ENCODE peak calls at places on chromosomes 13 and 19, in five cellular contexts. One of them, this sample, is unnamed.

GRCh38 chr13:22194106-22194810 is 523.4 kb downstream of the FGF9 start:
- DNase-seq in lower lobe of right lung: no peak
- DNase-seq in fibroblast of lung: no peak
- DNase-seq in Caco-2: no peak
- DNase-seq in cardiac fibroblast: no peak
- DNase-seq in this sample: no peak

GRCh38 chr13:48412100-48412556 is 785 bp downstream of the LPAR6 start:
- DNase-seq in cardiac fibroblast: no peak
- DNase-seq in Caco-2: no peak
- DNase-seq in fibroblast of lung: peak
- DNase-seq in lower lobe of right lung: no peak
- DNase-seq in this sample: peak

GRCh38 chr13:111319998-111320911 is at the start of gene TEX29:
- DNase-seq in lower lobe of right lung: no peak
- DNase-seq in fibroblast of lung: no peak
- DNase-seq in Caco-2: no peak
- DNase-seq in cardiac fibroblast: no peak
- DNase-seq in this sample: no peak

GRCh38 chr13:20565120-20565736 is 1.7 kb upstream of the IFT88 start:
- DNase-seq in lower lobe of right lung: no peak
- DNase-seq in fibroblast of lung: no peak
- DNase-seq in Caco-2: no peak
- DNase-seq in cardiac fibroblast: no peak
- DNase-seq in this sample: no peak

GRCh38 chr13:24271611-24272451 is 37.5 kb upstream of the C1QTNF9 start:
- DNase-seq in Caco-2: peak
- DNase-seq in lower lobe of right lung: peak
- DNase-seq in fibroblast of lung: peak
- DNase-seq in cardiac fibroblast: peak
- DNase-seq in this sample: peak

GRCh38 chr13:43924549-43925245 is 45.0 kb downstream of the LACC1 start:
- DNase-seq in fibroblast of lung: no peak
- DNase-seq in Caco-2: no peak
- DNase-seq in cardiac fibroblast: no peak
- DNase-seq in lower lobe of right lung: no peak
- DNase-seq in this sample: no peak

GRCh38 chr13:48322294-48322693 is 18.7 kb downstream of the RB1 start:
- DNase-seq in fibroblast of lung: no peak
- DNase-seq in cardiac fibroblast: no peak
- DNase-seq in Caco-2: no peak
- DNase-seq in lower lobe of right lung: no peak
- DNase-seq in this sample: no peak

GRCh38 chr13:49985129-49985528 is 11.7 kb upstream of the TRIM13 start:
- DNase-seq in cardiac fibroblast: no peak
- DNase-seq in Caco-2: no peak
- DNase-seq in fibroblast of lung: no peak
- DNase-seq in lower lobe of right lung: no peak
- DNase-seq in this sample: no peak

GRCh38 chr13:100530645-100531044 is 57.9 kb downstream of the GGACT start:
- DNase-seq in cardiac fibroblast: no peak
- DNase-seq in Caco-2: no peak
- DNase-seq in fibroblast of lung: no peak
- DNase-seq in lower lobe of right lung: no peak
- DNase-seq in this sample: peak

GRCh38 chr13:23960566-23961156 is 63.4 kb upstream of the C1QTNF9B start:
- DNase-seq in lower lobe of right lung: no peak
- DNase-seq in Caco-2: peak
- DNase-seq in cardiac fibroblast: peak
- DNase-seq in fibroblast of lung: peak
- DNase-seq in this sample: peak

GRCh38 chr13:77056382-77056781 is 29.4 kb upstream of the FBXL3 start:
- DNase-seq in Caco-2: no peak
- DNase-seq in fibroblast of lung: no peak
- DNase-seq in lower lobe of right lung: no peak
- DNase-seq in cardiac fibroblast: no peak
- DNase-seq in this sample: no peak

GRCh38 chr13:40146063-40146462 is 490.6 kb downstream of the COG6 start:
- DNase-seq in lower lobe of right lung: no peak
- DNase-seq in Caco-2: no peak
- DNase-seq in cardiac fibroblast: no peak
- DNase-seq in fibroblast of lung: no peak
- DNase-seq in this sample: no peak

GRCh38 chr19:5547881-5548280 is 19.9 kb downstream of the TINCR start:
- DNase-seq in lower lobe of right lung: no peak
- DNase-seq in cardiac fibroblast: peak
- DNase-seq in fibroblast of lung: no peak
- DNase-seq in Caco-2: peak
- DNase-seq in this sample: peak

GRCh38 chr19:46404884-46405658 is 8.3 kb downstream of the CCDC8 start:
- DNase-seq in lower lobe of right lung: peak
- DNase-seq in fibroblast of lung: no peak
- DNase-seq in cardiac fibroblast: peak
- DNase-seq in Caco-2: peak
- DNase-seq in this sample: peak

GRCh38 chr13:35664747-35665146 is 188.3 kb upstream of the MAB21L1 start:
- DNase-seq in fibroblast of lung: no peak
- DNase-seq in cardiac fibroblast: no peak
- DNase-seq in Caco-2: no peak
- DNase-seq in lower lobe of right lung: no peak
- DNase-seq in this sample: no peak

GRCh38 chr13:27228131-27228530 is 23.2 kb upstream of the RPL21 start:
- DNase-seq in fibroblast of lung: no peak
- DNase-seq in lower lobe of right lung: no peak
- DNase-seq in cardiac fibroblast: no peak
- DNase-seq in Caco-2: no peak
- DNase-seq in this sample: no peak

GRCh38 chr13:100753391-100753790 is 78.8 kb upstream of the TMTC4 start:
- DNase-seq in Caco-2: no peak
- DNase-seq in cardiac fibroblast: no peak
- DNase-seq in lower lobe of right lung: no peak
- DNase-seq in fibroblast of lung: no peak
- DNase-seq in this sample: no peak

GRCh38 chr13:113554333-113554700 is 30.2 kb upstream of the TFDP1 start:
- DNase-seq in Caco-2: no peak
- DNase-seq in fibroblast of lung: no peak
- DNase-seq in lower lobe of right lung: no peak
- DNase-seq in cardiac fibroblast: no peak
- DNase-seq in this sample: no peak

GRCh38 chr13:98443329-98443728 is 133.6 kb downstream of the STK24 start:
- DNase-seq in Caco-2: no peak
- DNase-seq in cardiac fibroblast: peak
- DNase-seq in lower lobe of right lung: peak
- DNase-seq in fibroblast of lung: peak
- DNase-seq in this sample: peak

GRCh38 chr13:25372275-25373081 is 704 bp downstream of the ATP8A2 start:
- DNase-seq in lower lobe of right lung: no peak
- DNase-seq in fibroblast of lung: no peak
- DNase-seq in Caco-2: no peak
- DNase-seq in cardiac fibroblast: no peak
- DNase-seq in this sample: peak
- H3K4me3 ChIP-seq in lower lobe of right lung: peak
- H3K4me3 ChIP-seq in fibroblast of lung: no peak
- H3K4me3 ChIP-seq in Caco-2: no peak
- H3K4me3 ChIP-seq in cardiac fibroblast: peak
- H3K4me3 ChIP-seq in this sample: no peak

GRCh38 chr13:106263801-106264200 is 271.7 kb downstream of the EFNB2 start:
- DNase-seq in fibroblast of lung: peak
- DNase-seq in lower lobe of right lung: no peak
- DNase-seq in cardiac fibroblast: no peak
- DNase-seq in Caco-2: no peak
- DNase-seq in this sample: no peak
- H3K4me3 ChIP-seq in fibroblast of lung: no peak
- H3K4me3 ChIP-seq in lower lobe of right lung: no peak
- H3K4me3 ChIP-seq in cardiac fibroblast: no peak
- H3K4me3 ChIP-seq in Caco-2: no peak
- H3K4me3 ChIP-seq in this sample: no peak

GRCh38 chr19:11555246-11555645 is 3.8 kb downstream of the ELOF1 start:
- DNase-seq in fibroblast of lung: no peak
- DNase-seq in Caco-2: no peak
- DNase-seq in cardiac fibroblast: no peak
- DNase-seq in lower lobe of right lung: no peak
- DNase-seq in this sample: no peak

GRCh38 chr19:11554160-11554559 is 4.9 kb downstream of the ELOF1 start:
- DNase-seq in fibroblast of lung: no peak
- DNase-seq in Caco-2: no peak
- DNase-seq in cardiac fibroblast: no peak
- DNase-seq in lower lobe of right lung: no peak
- DNase-seq in this sample: no peak

GRCh38 chr19:11560404-11560988 is 1.5 kb upstream of the ELOF1 start:
- DNase-seq in lower lobe of right lung: no peak
- DNase-seq in fibroblast of lung: peak
- DNase-seq in Caco-2: peak
- DNase-seq in cardiac fibroblast: peak
- DNase-seq in this sample: peak

GRCh38 chr19:11558881-11559828 is at the start of gene ELOF1:
- DNase-seq in lower lobe of right lung: peak
- DNase-seq in Caco-2: peak
- DNase-seq in cardiac fibroblast: peak
- DNase-seq in fibroblast of lung: peak
- DNase-seq in this sample: peak

GRCh38 chr19:11556634-11557420 is 2.2 kb downstream of the ELOF1 start:
- DNase-seq in fibroblast of lung: no peak
- DNase-seq in cardiac fibroblast: no peak
- DNase-seq in Caco-2: no peak
- DNase-seq in lower lobe of right lung: no peak
- DNase-seq in this sample: no peak
- H3K4me3 ChIP-seq in fibroblast of lung: no peak
- H3K4me3 ChIP-seq in cardiac fibroblast: no peak
- H3K4me3 ChIP-seq in Caco-2: no peak
- H3K4me3 ChIP-seq in lower lobe of right lung: no peak
- H3K4me3 ChIP-seq in this sample: no peak

GRCh38 chr19:17830567-17831418 is 9.5 kb upstream of the INSL3 start:
- DNase-seq in lower lobe of right lung: peak
- DNase-seq in cardiac fibroblast: peak
- DNase-seq in fibroblast of lung: peak
- DNase-seq in Caco-2: peak
- DNase-seq in this sample: peak
- H3K4me3 ChIP-seq in lower lobe of right lung: peak
- H3K4me3 ChIP-seq in cardiac fibroblast: peak
- H3K4me3 ChIP-seq in fibroblast of lung: peak
- H3K4me3 ChIP-seq in Caco-2: no peak
- H3K4me3 ChIP-seq in this sample: peak

GRCh38 chr13:95724252-95724651 is 47.3 kb downstream of the DNAJC3 start:
- DNase-seq in Caco-2: no peak
- DNase-seq in cardiac fibroblast: no peak
- DNase-seq in fibroblast of lung: no peak
- DNase-seq in lower lobe of right lung: no peak
- DNase-seq in this sample: peak
- H3K4me3 ChIP-seq in Caco-2: no peak
- H3K4me3 ChIP-seq in cardiac fibroblast: no peak
- H3K4me3 ChIP-seq in fibroblast of lung: no peak
- H3K4me3 ChIP-seq in lower lobe of right lung: no peak
- H3K4me3 ChIP-seq in this sample: no peak

GRCh38 chr13:36919206-36919832 is 719 bp downstream of the SMAD9 start:
- DNase-seq in cardiac fibroblast: peak
- DNase-seq in lower lobe of right lung: peak
- DNase-seq in fibroblast of lung: peak
- DNase-seq in Caco-2: peak
- DNase-seq in this sample: peak

GRCh38 chr13:36919833-36920611 is at the start of gene SMAD9:
- DNase-seq in fibroblast of lung: peak
- DNase-seq in cardiac fibroblast: peak
- DNase-seq in lower lobe of right lung: peak
- DNase-seq in Caco-2: peak
- DNase-seq in this sample: peak

GRCh38 chr13:36921902-36922301 is 1.9 kb upstream of the SMAD9 start:
- DNase-seq in Caco-2: no peak
- DNase-seq in fibroblast of lung: no peak
- DNase-seq in lower lobe of right lung: no peak
- DNase-seq in cardiac fibroblast: no peak
- DNase-seq in this sample: no peak

GRCh38 chr13:36918246-36919060 is 1.6 kb downstream of the SMAD9 start:
- DNase-seq in cardiac fibroblast: peak
- DNase-seq in lower lobe of right lung: no peak
- DNase-seq in fibroblast of lung: peak
- DNase-seq in Caco-2: no peak
- DNase-seq in this sample: peak

GRCh38 chr13:36920612-36921185 is 661 bp upstream of the SMAD9 start:
- DNase-seq in cardiac fibroblast: no peak
- DNase-seq in fibroblast of lung: peak
- DNase-seq in lower lobe of right lung: no peak
- DNase-seq in Caco-2: no peak
- DNase-seq in this sample: peak
- H3K4me3 ChIP-seq in cardiac fibroblast: peak
- H3K4me3 ChIP-seq in fibroblast of lung: no peak
- H3K4me3 ChIP-seq in lower lobe of right lung: peak
- H3K4me3 ChIP-seq in Caco-2: no peak
- H3K4me3 ChIP-seq in this sample: peak

DNA sequence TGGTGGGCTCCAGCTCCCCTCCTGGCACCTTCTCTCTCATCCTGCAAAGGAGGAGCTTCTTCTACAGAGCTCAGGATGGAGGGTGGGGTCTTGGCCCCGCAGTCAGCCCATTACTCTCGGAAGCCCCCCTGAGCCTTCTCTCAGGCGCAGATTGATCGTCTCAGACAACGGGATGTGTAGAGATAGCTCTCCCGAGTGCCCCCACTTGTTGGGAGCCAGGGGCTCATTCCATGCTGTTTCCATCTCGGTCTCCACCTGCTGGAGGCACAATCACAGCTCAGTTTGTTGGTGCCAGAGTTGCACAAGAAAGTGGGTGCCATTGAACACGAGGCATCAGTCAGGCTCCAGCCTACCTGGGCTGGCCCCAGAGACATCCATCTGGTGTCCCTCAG is 3.6 kb upstream of the ZNF135 start:
- DNase-seq in Caco-2: no peak
- DNase-seq in fibroblast of lung: no peak
- DNase-seq in lower lobe of right lung: no peak
- DNase-seq in cardiac fibroblast: no peak
- DNase-seq in this sample: peak
- H3K4me3 ChIP-seq in Caco-2: no peak
- H3K4me3 ChIP-seq in fibroblast of lung: peak
- H3K4me3 ChIP-seq in lower lobe of right lung: peak
- H3K4me3 ChIP-seq in cardiac fibroblast: no peak
- H3K4me3 ChIP-seq in this sample: no peak

This sample was measured in foreskin fibroblast.